ENCODE peak calls at places on chromosomes 16 and 17, in eight cellular contexts. Q is tibial artery, O is mesothelial cell of epicardium, Y is psoas muscle, D is spleen, Z is lower leg skin, U is HFF-Myc, G is BE2C. L is an unnamed sample.

GRCh38 chr16:49557070-49557446 is 183.5 kb downstream of the C16orf78 start:
- DNase-seq in Q (no peak), O (no peak), Y (no peak), D (peak; percentile 70), Z (no peak), U (no peak), G (no peak), L (no peak)

GRCh38 chr17:56697190-56697589 is 103.7 kb downstream of the NOG start:
- DNase-seq in Q (no peak), O (no peak), Y (no peak), D (no peak), Z (no peak), U (no peak), G (no peak), L (no peak)

GRCh38 chr16:75272097-75272548 is 20.7 kb upstream of the BCAR1 start:
- DNase-seq in Q (no peak), O (no peak), Y (no peak), D (no peak), Z (no peak), U (no peak), G (no peak), L (no peak)

GRCh38 chr17:12887088-12887487 is 97.8 kb downstream of the ARHGAP44 start:
- DNase-seq in Q (no peak), O (no peak), Y (no peak), D (no peak), Z (no peak), U (no peak), G (no peak), L (no peak)

GRCh38 chr17:596763-597644 is 117.6 kb downstream of the VPS53 start:
- DNase-seq in Q (no peak), O (no peak), Y (no peak), D (no peak), Z (peak; percentile 53), U (no peak), G (no peak), L (peak; percentile 13)

GRCh38 chr17:50696365-50696879 is 11.3 kb downstream of the ANKRD40 start:
- DNase-seq in Q (no peak), O (no peak), Y (no peak), D (no peak), Z (no peak), U (no peak), G (no peak), L (no peak)

GRCh38 chr16:49834496-49835009 is 21.4 kb downstream of the ZNF423 start:
- DNase-seq in Q (peak; percentile 83), O (peak; percentile 66), Y (peak; percentile 89), D (no peak), Z (no peak), U (no peak), G (peak; percentile 85), L (no peak)

GRCh38 chr16:10929853-10930754 is 12.2 kb downstream of the DEXI start:
- DNase-seq in Q (no peak), O (no peak), Y (peak; percentile 29), D (peak; percentile 78), Z (no peak), U (no peak), G (no peak), L (no peak)

GRCh38 chr17:73494096-73494954 is 149.9 kb downstream of the SDK2 start:
- DNase-seq in Q (no peak), O (no peak), Y (no peak), D (peak; percentile 56), Z (no peak), U (no peak), G (no peak), L (no peak)

GRCh38 chr17:49635121-49635520 is 42.8 kb downstream of the SPOP start:
- DNase-seq in Q (no peak), O (no peak), Y (no peak), D (no peak), Z (no peak), U (no peak), G (no peak), L (no peak)

GRCh38 chr16:78310196-78310595 is 210.7 kb downstream of the WWOX start:
- DNase-seq in Q (no peak), O (no peak), Y (no peak), D (no peak), Z (no peak), U (no peak), G (no peak), L (no peak)

GRCh38 chr17:77844681-77845080 is 113.8 kb upstream of the TNRC6C start:
- DNase-seq in Q (no peak), O (no peak), Y (no peak), D (peak; percentile 70), Z (no peak), U (no peak), G (no peak), L (no peak)

GRCh38 chr17:41739661-41740352 is 5.4 kb upstream of the HAP1 start:
- DNase-seq in Q (no peak), O (no peak), Y (no peak), D (no peak), Z (no peak), U (no peak), G (no peak), L (peak; percentile 29)

DNA sequence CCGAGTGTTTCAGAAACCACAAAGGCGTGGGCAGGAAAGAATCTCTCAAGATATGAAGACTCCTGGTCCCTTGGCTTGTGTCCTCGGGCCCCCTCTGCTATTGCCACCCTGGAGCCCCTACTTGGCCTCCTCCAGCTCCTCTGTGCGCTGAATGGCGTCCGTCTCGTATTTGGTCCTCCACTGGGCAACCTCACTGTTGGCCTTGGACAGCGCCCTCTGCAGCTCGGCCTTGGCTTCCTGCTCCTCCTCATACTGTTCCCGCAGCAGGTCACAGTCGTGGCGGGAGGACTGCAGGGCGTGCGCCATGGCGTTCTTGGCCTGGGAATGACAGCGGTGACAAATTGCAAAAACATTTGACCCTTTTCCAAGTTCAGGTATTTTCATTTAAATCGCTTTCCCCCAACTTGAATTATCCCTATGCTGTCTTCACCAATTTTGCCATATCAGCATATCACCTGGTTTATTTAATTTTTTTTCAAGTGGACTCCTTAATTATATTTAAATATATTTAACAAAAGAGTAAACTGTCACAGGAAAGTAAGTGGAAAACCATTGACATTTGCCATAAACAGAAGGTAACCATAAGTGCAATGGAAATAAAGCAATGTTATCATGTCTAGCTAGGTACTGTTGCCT is 59.7 kb downstream of the MYH13 start:
- DNase-seq in Q (no peak), O (no peak), Y (no peak), D (no peak), Z (peak; percentile 72), U (no peak), G (no peak), L (no peak)
- TF ChIP-seq CTCF in Q (no peak), O (no peak), Y (no peak), D (no peak), Z (no peak), U (no peak), G (no peak), L (no peak)

GRCh38 chr16:1061769-1062505 is 10.6 kb upstream of the SSTR5 start:
- DNase-seq in Q (no peak), O (no peak), Y (no peak), D (no peak), Z (no peak), U (no peak), G (no peak), L (no peak)
- TF ChIP-seq CTCF in Q (no peak), O (no peak), Y (no peak), D (no peak), Z (no peak), U (no peak), G (no peak), L (no peak)

GRCh38 chr17:3546997-3547396 is 10.6 kb downstream of the TRPV3 start:
- DNase-seq in Q (no peak), O (no peak), Y (no peak), D (no peak), Z (no peak), U (no peak), G (no peak), L (no peak)
- TF ChIP-seq CTCF in Q (no peak), O (no peak), Y (no peak), D (no peak), Z (no peak), U (no peak), G (no peak), L (no peak)

GRCh38 chr16:19899605-19899955 is 14.9 kb upstream of the GPRC5B start:
- DNase-seq in Q (no peak), O (no peak), Y (no peak), D (no peak), Z (no peak), U (no peak), G (no peak), L (no peak)
- TF ChIP-seq CTCF in Q (no peak), O (no peak), Y (no peak), D (no peak), Z (no peak), U (no peak), G (no peak), L (no peak)

DNA sequence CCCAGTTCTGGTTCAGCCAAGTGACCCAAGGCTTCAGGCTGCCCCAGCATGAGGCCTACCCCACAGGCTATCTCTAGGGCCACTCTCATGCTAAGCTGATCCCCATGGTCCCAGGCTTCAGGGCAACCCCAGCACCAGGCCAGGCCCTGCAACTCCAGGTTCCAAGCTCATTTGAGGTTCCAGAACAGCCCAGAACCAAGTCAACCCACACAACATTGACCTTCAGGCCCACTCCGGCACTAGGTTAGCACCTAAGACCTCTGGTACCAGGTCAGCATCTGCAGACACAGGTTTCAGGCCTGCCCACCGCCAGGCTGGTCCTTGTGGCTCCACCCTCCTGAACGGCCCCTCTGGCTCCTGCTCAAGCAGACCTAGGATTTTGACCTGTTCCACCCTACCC is 421.2 kb downstream of the CDH11 start:
- DNase-seq in Q (no peak), O (no peak), Y (no peak), D (peak; percentile 64), Z (no peak), U (no peak), G (no peak), L (no peak)
- TF ChIP-seq CTCF in Q (no peak), O (no peak), Y (no peak), D (no peak), Z (no peak), U (no peak), G (no peak), L (no peak)

DNA sequence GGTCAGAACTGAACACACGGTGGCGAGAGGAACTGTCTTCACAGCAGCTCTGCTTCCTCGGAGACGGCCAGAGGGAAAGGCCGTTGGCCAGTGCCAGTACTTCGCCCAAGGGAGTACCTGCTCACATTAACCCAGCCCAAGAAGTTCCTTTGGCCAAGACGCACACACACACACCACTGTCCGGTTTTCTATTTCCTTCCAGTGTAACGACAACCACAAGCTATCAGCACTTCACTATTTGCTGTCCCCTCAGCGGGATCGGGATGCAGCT is 735 bp upstream of the GGNBP2 start:
- DNase-seq in Q (peak; percentile 31), O (no peak), Y (no peak), D (no peak), Z (no peak), U (no peak), G (peak; percentile 31), L (no peak)
- TF ChIP-seq CTCF in Q (no peak), O (no peak), Y (no peak), D (no peak), Z (no peak), U (no peak), G (no peak), L (no peak)

L was measured in Calu3.